ENCODE peak calls at places on chromosome 12, in nine cellular contexts. H is tibial nerve, X is astrocyte of the spinal cord, R is fibroblast of mammary gland, Y is breast epithelium, W is neural progenitor cell, J is omental fat pad, A is neural crest cell, N is K562. L is an unnamed sample.

GRCh38 chr12:123599721-123600120 is 2.2 kb upstream of the DDX55 start:
- DNase-seq in Y (no peak), N (no peak), H (no peak), W (no peak), R (no peak), X (no peak), A (no peak), J (no peak), L (no peak)

GRCh38 chr12:71955946-71956345 is 17.3 kb downstream of the TPH2 start:
- DNase-seq in W (no peak), R (peak; percentile 39), J (no peak), N (no peak), A (no peak), X (peak; percentile 14), H (no peak), Y (no peak), L (no peak)

GRCh38 chr12:122867701-122868461 is 28.0 kb downstream of the VPS37B start:
- DNase-seq in W (peak; percentile 49), H (no peak), J (no peak), A (no peak), N (no peak), R (no peak), Y (peak; percentile 49), X (no peak), L (no peak)

GRCh38 chr12:101713059-101713682 is 15.7 kb downstream of the CHPT1 start:
- DNase-seq in R (peak; percentile 32), X (no peak), H (peak; percentile 67), J (no peak), Y (no peak), W (peak; percentile 4), A (no peak), N (no peak), L (no peak)

GRCh38 chr12:124752437-124753229 is 111.0 kb downstream of the SCARB1 start:
- DNase-seq in X (no peak), J (no peak), A (no peak), W (no peak), Y (no peak), H (no peak), R (peak; percentile 90), N (no peak), L (no peak)

GRCh38 chr12:131142891-131143637 is 189.4 kb downstream of the ADGRD1 start:
- DNase-seq in X (no peak), J (no peak), A (no peak), Y (no peak), N (no peak), H (no peak), W (no peak), R (no peak), L (no peak)

GRCh38 chr12:65868133-65868705 is 43.9 kb downstream of the HMGA2 start:
- DNase-seq in Y (no peak), N (no peak), A (no peak), H (no peak), X (peak; percentile 96), R (peak; percentile 97), W (no peak), J (no peak), L (no peak)

GRCh38 chr12:43551271-43551970 is 582 bp downstream of the ADAMTS20 start:
- DNase-seq in W (peak; percentile 67), Y (no peak), R (no peak), J (no peak), N (no peak), X (no peak), A (peak; percentile 33), H (no peak), L (peak; percentile 15)

GRCh38 chr12:20268121-20268732 is 100.1 kb upstream of the PDE3A start:
- DNase-seq in A (no peak), H (no peak), Y (no peak), J (no peak), N (no peak), W (no peak), X (peak; percentile 54), R (peak; percentile 71), L (no peak)

GRCh38 chr12:45125997-45126396 is 75.1 kb upstream of the DBX2 start:
- DNase-seq in R (no peak), W (no peak), A (no peak), Y (no peak), H (no peak), X (no peak), N (no peak), J (no peak), L (no peak)

GRCh38 chr12:62722971-62723680 is 211.8 kb downstream of the PPM1H start:
- DNase-seq in A (no peak), N (no peak), W (no peak), J (no peak), R (peak; percentile 63), Y (no peak), H (no peak), X (no peak), L (no peak)

DNA sequence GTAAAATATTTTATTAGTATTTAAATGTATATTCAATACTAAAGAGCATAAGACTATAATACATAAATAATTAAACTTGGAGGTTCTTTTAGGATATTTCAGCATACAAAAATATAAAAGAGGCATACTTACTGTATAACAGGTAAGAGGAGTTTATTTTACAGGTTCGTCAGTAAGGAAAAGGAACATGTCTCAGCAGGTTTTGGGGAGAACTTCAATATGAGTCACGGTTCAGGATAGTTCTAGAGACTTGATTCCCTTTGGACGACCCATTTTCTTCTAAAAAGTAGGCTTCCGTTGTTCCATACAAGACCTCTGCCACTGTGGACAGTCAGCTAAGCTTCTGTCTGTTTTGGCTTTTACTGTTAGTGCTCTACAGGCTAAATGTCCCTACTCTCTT is 181.1 kb downstream of the ALX1 start:
- DNase-seq in A (no peak), Y (no peak), W (no peak), R (no peak), H (no peak), N (no peak), X (no peak), J (no peak), L (no peak)
- TF ChIP-seq CTCF in A (no peak), Y (no peak), W (no peak), R (no peak), H (no peak), N (no peak), X (no peak), J (no peak), L (no peak)

DNA sequence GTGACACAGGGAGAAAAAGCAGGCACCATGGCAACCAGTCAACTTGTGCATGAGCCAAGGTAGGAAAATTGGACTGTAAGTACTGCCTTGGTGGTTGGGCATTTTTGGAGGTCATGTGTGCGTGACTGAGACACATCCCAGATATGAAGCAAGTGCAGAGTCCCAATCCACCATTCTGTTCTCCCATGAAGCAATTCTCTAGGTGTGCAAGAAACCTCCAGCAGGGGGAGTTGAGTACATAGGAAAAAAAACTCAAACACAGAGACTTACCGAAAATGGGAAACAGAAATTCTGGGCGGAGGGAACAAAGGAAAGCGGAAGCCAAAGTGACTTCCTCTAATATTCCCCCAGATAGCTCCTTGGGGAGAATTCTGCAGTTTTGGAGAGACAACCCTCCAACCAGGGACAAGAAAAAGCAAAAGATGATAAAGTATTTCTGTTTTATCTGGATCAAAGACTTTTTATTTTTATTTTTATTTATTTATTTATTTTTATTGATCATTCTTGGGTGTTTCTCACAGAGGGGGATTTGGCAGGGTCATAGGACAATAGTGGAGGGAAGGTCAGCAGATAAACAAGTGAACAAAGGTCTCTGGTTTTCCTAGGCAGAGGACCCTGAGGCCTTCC is 76.9 kb downstream of the APOBEC1 start:
- DNase-seq in N (peak; percentile 35), R (peak; percentile 83), X (peak; percentile 27), A (peak; percentile 18), Y (no peak), H (peak; percentile 86), W (peak; percentile 45), J (peak; percentile 47), L (no peak)
- TF ChIP-seq CTCF in N (peak; percentile 74), R (peak; percentile 75), X (peak; percentile 56), A (peak; percentile 69), Y (peak; percentile 37), H (peak; percentile 22), W (peak; percentile 45), J (no peak), L (peak; percentile 23)

DNA sequence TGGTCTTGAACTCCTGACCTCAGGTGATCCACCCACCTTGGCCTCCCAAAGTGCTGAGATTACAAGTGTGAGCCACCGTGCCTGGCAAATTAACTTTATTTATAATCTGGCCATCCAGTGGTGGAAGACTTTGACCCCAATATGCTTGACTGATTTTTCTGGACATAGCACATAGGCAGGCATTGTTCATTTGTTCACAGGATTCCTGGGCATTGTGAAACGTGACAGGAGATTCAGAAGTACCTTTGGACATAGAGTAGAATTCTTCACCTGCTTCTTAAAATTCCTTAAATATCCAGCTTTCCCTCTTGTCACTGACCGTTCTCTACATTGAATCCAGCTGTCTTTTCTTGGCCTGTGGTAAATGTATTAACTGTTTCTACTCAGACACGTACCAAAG is 103.1 kb downstream of the SCN8A start:
- DNase-seq in X (no peak), W (no peak), N (no peak), A (no peak), J (no peak), Y (no peak), H (no peak), R (no peak), L (no peak)
- TF ChIP-seq CTCF in X (no peak), W (no peak), N (no peak), A (no peak), J (no peak), Y (no peak), H (no peak), R (no peak), L (no peak)

GRCh38 chr12:95721320-95721719 is 69.2 kb downstream of the NTN4 start:
- DNase-seq in X (no peak), J (no peak), N (no peak), Y (no peak), H (no peak), W (peak; percentile 19), A (no peak), R (no peak), L (no peak)
- TF ChIP-seq CTCF in X (peak; percentile 20), J (no peak), N (peak; percentile 6), Y (peak; percentile 32), H (no peak), W (peak; percentile 22), A (no peak), R (peak; percentile 2), L (no peak)

DNA sequence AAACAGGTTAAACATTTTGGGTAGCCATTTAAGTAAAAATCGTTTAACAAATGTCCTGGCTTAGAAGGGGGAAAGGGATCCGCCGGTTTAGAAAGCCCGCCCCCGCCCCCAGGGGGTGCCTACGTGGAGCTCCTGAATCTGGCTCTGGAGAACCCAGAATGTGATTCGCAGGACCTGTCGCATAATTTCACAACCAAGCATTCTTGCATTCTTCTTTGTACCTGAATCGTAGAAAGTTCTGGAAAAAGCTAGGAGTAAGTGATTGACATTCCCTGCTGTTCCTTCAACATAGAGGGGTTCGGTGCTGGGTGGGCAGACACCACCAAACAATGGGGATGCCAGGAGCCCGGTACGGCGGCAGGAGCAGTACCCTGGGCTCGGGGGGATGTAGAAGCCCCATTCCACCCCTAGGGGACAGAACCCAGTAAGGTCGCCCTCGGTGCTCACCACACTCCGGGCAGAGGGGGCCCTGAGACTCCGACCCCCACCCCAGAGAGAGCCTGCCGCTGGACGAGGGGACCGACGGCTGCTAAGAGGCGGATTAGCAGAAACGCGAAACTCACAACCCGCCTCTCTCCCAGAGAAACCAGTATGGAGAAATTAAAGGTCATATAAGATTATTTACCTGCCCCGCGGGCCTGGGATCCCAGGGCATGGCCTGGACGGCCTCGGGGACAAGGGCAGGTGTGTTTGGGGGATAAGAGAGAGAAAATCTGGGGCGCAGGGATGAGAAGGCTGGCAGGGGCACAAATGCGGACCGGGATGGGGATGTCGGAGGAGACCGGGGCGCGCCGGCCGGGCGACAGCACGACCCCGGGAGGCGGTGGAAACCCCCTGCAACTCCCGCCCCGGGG is 547 bp downstream of the CSRP2 start:
- DNase-seq in H (no peak), R (no peak), A (peak; percentile 34), W (peak; percentile 82), X (peak; percentile 30), N (peak; percentile 39), J (no peak), Y (no peak), L (peak; percentile 38)
- TF ChIP-seq CTCF in H (no peak), R (no peak), A (peak; percentile 55), W (peak; percentile 46), X (peak; percentile 19), N (no peak), J (no peak), Y (peak; percentile 22), L (no peak)

L was measured in D721Med.